ENCODE peak calls at places on chromosomes 13 and 19, in five cellular contexts. One of them, this sample, is unnamed.

GRCh38 chr19:37220383-37220782 is 2.4 kb downstream of the ZNF383 start:
- DNase-seq in left ventricle myocardium inferior: no peak
- DNase-seq in PC-3: no peak
- DNase-seq in gastrocnemius medialis: no peak
- DNase-seq in psoas muscle: no peak
- DNase-seq in this sample: no peak

GRCh38 chr13:110379905-110380341 is 72.8 kb downstream of the COL4A2 start:
- DNase-seq in PC-3: peak
- DNase-seq in psoas muscle: no peak
- DNase-seq in left ventricle myocardium inferior: no peak
- DNase-seq in gastrocnemius medialis: no peak
- DNase-seq in this sample: no peak

GRCh38 chr13:42740753-42741152 is 40.6 kb upstream of the FAM216B start:
- DNase-seq in gastrocnemius medialis: peak
- DNase-seq in PC-3: peak
- DNase-seq in left ventricle myocardium inferior: peak
- DNase-seq in psoas muscle: peak
- DNase-seq in this sample: no peak

GRCh38 chr13:102697929-102698648 is 3.2 kb upstream of the METTL21C start:
- DNase-seq in left ventricle myocardium inferior: no peak
- DNase-seq in psoas muscle: no peak
- DNase-seq in gastrocnemius medialis: no peak
- DNase-seq in PC-3: no peak
- DNase-seq in this sample: no peak

GRCh38 chr13:42575938-42576337 is 2.0 kb downstream of the TNFSF11 start:
- DNase-seq in gastrocnemius medialis: no peak
- DNase-seq in PC-3: no peak
- DNase-seq in psoas muscle: no peak
- DNase-seq in left ventricle myocardium inferior: no peak
- DNase-seq in this sample: no peak

GRCh38 chr13:111314852-111315251 is 5.6 kb upstream of the TEX29 start:
- DNase-seq in gastrocnemius medialis: no peak
- DNase-seq in PC-3: no peak
- DNase-seq in psoas muscle: no peak
- DNase-seq in left ventricle myocardium inferior: no peak
- DNase-seq in this sample: no peak

GRCh38 chr19:13463296-13463695 is 43.0 kb downstream of the CACNA1A start:
- DNase-seq in left ventricle myocardium inferior: no peak
- DNase-seq in PC-3: peak
- DNase-seq in gastrocnemius medialis: no peak
- DNase-seq in psoas muscle: no peak
- DNase-seq in this sample: no peak

GRCh38 chr13:44876782-44877324 is 112.4 kb downstream of the NUFIP1 start:
- DNase-seq in gastrocnemius medialis: no peak
- DNase-seq in psoas muscle: no peak
- DNase-seq in PC-3: no peak
- DNase-seq in left ventricle myocardium inferior: no peak
- DNase-seq in this sample: no peak

GRCh38 chr13:41144576-41144975 is 12.0 kb upstream of the KBTBD6 start:
- DNase-seq in PC-3: no peak
- DNase-seq in gastrocnemius medialis: no peak
- DNase-seq in psoas muscle: no peak
- DNase-seq in left ventricle myocardium inferior: no peak
- DNase-seq in this sample: no peak

GRCh38 chr13:101258071-101258470 is 158.2 kb downstream of the NALCN start:
- DNase-seq in psoas muscle: peak
- DNase-seq in left ventricle myocardium inferior: no peak
- DNase-seq in PC-3: peak
- DNase-seq in gastrocnemius medialis: no peak
- DNase-seq in this sample: no peak

GRCh38 chr19:34676697-34677385 is at the start of gene SCGB2B2:
- DNase-seq in left ventricle myocardium inferior: no peak
- DNase-seq in PC-3: peak
- DNase-seq in gastrocnemius medialis: no peak
- DNase-seq in psoas muscle: no peak
- DNase-seq in this sample: no peak
- H3K4me3 ChIP-seq in left ventricle myocardium inferior: peak
- H3K4me3 ChIP-seq in PC-3: peak
- H3K4me3 ChIP-seq in gastrocnemius medialis: peak
- H3K4me3 ChIP-seq in psoas muscle: peak
- H3K4me3 ChIP-seq in this sample: peak

DNA sequence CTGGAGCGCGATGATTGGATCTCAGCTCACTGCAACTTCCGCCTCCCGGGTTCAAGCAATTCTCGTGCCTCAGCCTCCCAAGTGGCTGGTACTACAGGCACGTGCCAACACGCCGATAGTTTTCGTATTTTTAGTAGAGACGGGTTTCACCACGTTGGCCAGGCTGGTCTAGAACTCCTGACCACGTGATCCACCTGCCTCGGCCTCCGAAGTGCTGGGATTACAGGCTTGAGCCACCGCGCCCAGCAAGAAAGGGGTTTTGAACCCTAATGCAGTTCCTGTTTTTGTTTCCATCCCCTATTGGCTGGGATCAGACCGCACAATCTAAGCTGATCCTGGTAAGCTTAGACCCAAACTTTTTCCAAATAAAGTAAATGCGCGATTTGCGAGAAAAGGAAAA is 898 bp downstream of the ZNF626 start:
- DNase-seq in left ventricle myocardium inferior: no peak
- DNase-seq in PC-3: no peak
- DNase-seq in psoas muscle: no peak
- DNase-seq in gastrocnemius medialis: no peak
- DNase-seq in this sample: no peak
- H3K27ac ChIP-seq in left ventricle myocardium inferior: peak
- H3K27ac ChIP-seq in PC-3: no peak
- H3K27ac ChIP-seq in psoas muscle: peak
- H3K27ac ChIP-seq in gastrocnemius medialis: peak
- H3K27ac ChIP-seq in this sample: peak

GRCh38 chr13:113122571-113123225 is at the start of gene F10:
- DNase-seq in gastrocnemius medialis: peak
- DNase-seq in left ventricle myocardium inferior: peak
- DNase-seq in PC-3: no peak
- DNase-seq in psoas muscle: peak
- DNase-seq in this sample: no peak
- TF ChIP-seq CTCF in gastrocnemius medialis: no peak
- TF ChIP-seq CTCF in left ventricle myocardium inferior: peak
- TF ChIP-seq CTCF in PC-3: no peak
- TF ChIP-seq CTCF in psoas muscle: no peak
- TF ChIP-seq CTCF in this sample: peak

GRCh38 chr13:46598140-46598819 is 45.3 kb downstream of the LRCH1 start:
- DNase-seq in left ventricle myocardium inferior: no peak
- DNase-seq in gastrocnemius medialis: no peak
- DNase-seq in psoas muscle: no peak
- DNase-seq in PC-3: no peak
- DNase-seq in this sample: no peak

GRCh38 chr13:46600943-46601311 is 48.0 kb downstream of the LRCH1 start:
- DNase-seq in PC-3: no peak
- DNase-seq in left ventricle myocardium inferior: no peak
- DNase-seq in gastrocnemius medialis: no peak
- DNase-seq in psoas muscle: no peak
- DNase-seq in this sample: no peak

GRCh38 chr13:46595918-46596315 is 42.9 kb downstream of the LRCH1 start:
- DNase-seq in PC-3: no peak
- DNase-seq in gastrocnemius medialis: no peak
- DNase-seq in left ventricle myocardium inferior: no peak
- DNase-seq in psoas muscle: no peak
- DNase-seq in this sample: no peak

GRCh38 chr13:46596501-46596900 is 43.5 kb downstream of the LRCH1 start:
- DNase-seq in PC-3: no peak
- DNase-seq in left ventricle myocardium inferior: no peak
- DNase-seq in psoas muscle: no peak
- DNase-seq in gastrocnemius medialis: no peak
- DNase-seq in this sample: no peak

GRCh38 chr13:46598820-46599180 is 45.8 kb downstream of the LRCH1 start:
- DNase-seq in left ventricle myocardium inferior: no peak
- DNase-seq in psoas muscle: no peak
- DNase-seq in gastrocnemius medialis: no peak
- DNase-seq in PC-3: no peak
- DNase-seq in this sample: no peak
- H3K4me3 ChIP-seq in left ventricle myocardium inferior: peak
- H3K4me3 ChIP-seq in psoas muscle: no peak
- H3K4me3 ChIP-seq in gastrocnemius medialis: no peak
- H3K4me3 ChIP-seq in PC-3: no peak
- H3K4me3 ChIP-seq in this sample: peak

GRCh38 chr19:16023558-16023915 is 52.8 kb upstream of the TPM4 start:
- DNase-seq in left ventricle myocardium inferior: no peak
- DNase-seq in psoas muscle: no peak
- DNase-seq in PC-3: no peak
- DNase-seq in gastrocnemius medialis: no peak
- DNase-seq in this sample: no peak
- H3K27ac ChIP-seq in left ventricle myocardium inferior: no peak
- H3K27ac ChIP-seq in psoas muscle: no peak
- H3K27ac ChIP-seq in PC-3: no peak
- H3K27ac ChIP-seq in gastrocnemius medialis: no peak
- H3K27ac ChIP-seq in this sample: no peak

GRCh38 chr13:66691149-66691548 is 539.0 kb downstream of the PCDH9 start:
- DNase-seq in gastrocnemius medialis: no peak
- DNase-seq in psoas muscle: no peak
- DNase-seq in left ventricle myocardium inferior: no peak
- DNase-seq in PC-3: no peak
- DNase-seq in this sample: no peak

GRCh38 chr13:66693656-66694055 is 536.5 kb downstream of the PCDH9 start:
- DNase-seq in PC-3: no peak
- DNase-seq in gastrocnemius medialis: no peak
- DNase-seq in left ventricle myocardium inferior: no peak
- DNase-seq in psoas muscle: no peak
- DNase-seq in this sample: no peak

GRCh38 chr13:66689628-66690027 is 540.5 kb downstream of the PCDH9 start:
- DNase-seq in left ventricle myocardium inferior: no peak
- DNase-seq in gastrocnemius medialis: no peak
- DNase-seq in psoas muscle: no peak
- DNase-seq in PC-3: peak
- DNase-seq in this sample: no peak

GRCh38 chr13:66689037-66689619 is 541.0 kb downstream of the PCDH9 start:
- DNase-seq in left ventricle myocardium inferior: no peak
- DNase-seq in psoas muscle: no peak
- DNase-seq in gastrocnemius medialis: no peak
- DNase-seq in PC-3: no peak
- DNase-seq in this sample: no peak
- TF ChIP-seq CTCF in left ventricle myocardium inferior: no peak
- TF ChIP-seq CTCF in psoas muscle: peak
- TF ChIP-seq CTCF in gastrocnemius medialis: no peak
- TF ChIP-seq CTCF in PC-3: peak
- TF ChIP-seq CTCF in this sample: no peak

GRCh38 chr19:46410205-46411087 is 2.9 kb downstream of the CCDC8 start:
- DNase-seq in gastrocnemius medialis: no peak
- DNase-seq in psoas muscle: no peak
- DNase-seq in PC-3: no peak
- DNase-seq in left ventricle myocardium inferior: no peak
- DNase-seq in this sample: no peak

GRCh38 chr19:46411088-46412033 is 2.0 kb downstream of the CCDC8 start:
- DNase-seq in PC-3: no peak
- DNase-seq in left ventricle myocardium inferior: no peak
- DNase-seq in gastrocnemius medialis: no peak
- DNase-seq in psoas muscle: no peak
- DNase-seq in this sample: no peak

GRCh38 chr19:46413262-46414031 is at the start of gene CCDC8:
- DNase-seq in psoas muscle: peak
- DNase-seq in left ventricle myocardium inferior: peak
- DNase-seq in gastrocnemius medialis: peak
- DNase-seq in PC-3: no peak
- DNase-seq in this sample: no peak

GRCh38 chr19:46412034-46412982 is 1.1 kb downstream of the CCDC8 start:
- DNase-seq in psoas muscle: no peak
- DNase-seq in PC-3: no peak
- DNase-seq in left ventricle myocardium inferior: no peak
- DNase-seq in gastrocnemius medialis: no peak
- DNase-seq in this sample: no peak

DNA sequence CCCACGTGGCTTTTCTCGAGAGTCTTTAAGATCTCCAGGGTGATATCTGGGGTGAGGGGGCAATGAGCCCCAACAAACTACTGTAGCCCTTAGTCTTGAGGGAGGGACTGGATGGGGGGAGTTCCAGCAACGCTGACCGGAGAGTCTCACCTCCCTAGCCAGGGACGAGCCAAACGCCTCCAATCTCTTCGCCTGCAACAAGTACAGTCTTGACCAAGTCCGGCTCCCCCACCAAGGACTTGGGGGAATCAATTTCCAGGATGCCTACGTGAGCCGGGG is 442 bp downstream of the CCDC8 start:
- DNase-seq in PC-3: no peak
- DNase-seq in left ventricle myocardium inferior: no peak
- DNase-seq in psoas muscle: no peak
- DNase-seq in gastrocnemius medialis: no peak
- DNase-seq in this sample: no peak
- H3K4me3 ChIP-seq in PC-3: no peak
- H3K4me3 ChIP-seq in left ventricle myocardium inferior: peak
- H3K4me3 ChIP-seq in psoas muscle: peak
- H3K4me3 ChIP-seq in gastrocnemius medialis: peak
- H3K4me3 ChIP-seq in this sample: peak